ENCODE peak calls at places on chromosomes 1 and 21, in eight cellular contexts. R is GF-D8; U is kidney glomerular epithelial cell; B is brain microvascular endothelial cell; C is activated CD8-positive, alpha-beta T cell treated with anti-CD3 and anti-CD28 coated beads, Interleukin-2, amount 10 ng/mL, durations not matched to agents 7 days and 5 days; Q is GM10248; D is lung; V is stimulated activated CD4-positive, alpha-beta T cell treated with anti-CD3 and anti-CD28 coated beads, TNF-alpha, amount 100 ng/mL, for 1 hour. P is an unnamed sample.

GRCh38 chr1:1438531-1439381 is 3.3 kb downstream of the VWA1 start:
- DNase-seq in C (no peak), V (no peak), B (no peak), D (no peak), Q (peak; percentile 32), U (no peak), R (no peak), P (no peak)

GRCh38 chr1:21773585-21773984 is 9.4 kb downstream of the USP48 start:
- DNase-seq in Q (no peak), U (no peak), R (no peak), D (no peak), V (no peak), C (peak; percentile 45), B (no peak), P (no peak)

GRCh38 chr1:116769994-116770393 is 15.8 kb downstream of the CD2 start:
- DNase-seq in R (no peak), Q (no peak), U (no peak), B (no peak), V (no peak), C (peak; percentile 33), D (no peak), P (no peak)

GRCh38 chr1:111221633-111222286 is 5.8 kb upstream of the CHI3L2 start:
- DNase-seq in B (no peak), V (no peak), U (no peak), C (peak; percentile 81), D (no peak), Q (peak; percentile 69), R (peak; percentile 62), P (peak; percentile 75)

GRCh38 chr1:243946946-243947345 is 96.9 kb upstream of the AKT3 start:
- DNase-seq in Q (peak; percentile 28), U (no peak), B (no peak), D (no peak), V (peak; percentile 8), C (peak; percentile 40), R (no peak), P (peak; percentile 23)

GRCh38 chr1:180282401-180282800 is 52.3 kb downstream of the LHX4 start:
- DNase-seq in V (no peak), D (no peak), Q (no peak), U (no peak), B (no peak), R (no peak), C (no peak), P (no peak)

GRCh38 chr1:223216482-223217205 is 73.6 kb upstream of the TLR5 start:
- DNase-seq in V (no peak), C (no peak), U (no peak), R (no peak), D (no peak), Q (no peak), B (no peak), P (no peak)

GRCh38 chr1:61085191-61086086 is 3.1 kb downstream of the NFIA start:
- DNase-seq in Q (no peak), R (no peak), B (no peak), C (no peak), V (no peak), D (no peak), U (no peak), P (no peak)

GRCh38 chr1:151144474-151145157 is 1.8 kb downstream of the SEMA6C start:
- DNase-seq in C (no peak), B (no peak), D (peak; percentile 56), Q (no peak), V (no peak), R (no peak), U (no peak), P (no peak)

GRCh38 chr21:25639922-25640670 is 1.0 kb downstream of the JAM2 start:
- DNase-seq in B (no peak), V (peak; percentile 1), C (no peak), R (no peak), U (no peak), Q (peak; percentile 42), D (no peak), P (no peak)

GRCh38 chr1:100767176-100767876 is 47.8 kb downstream of the VCAM1 start:
- DNase-seq in R (no peak), V (no peak), Q (no peak), B (no peak), D (no peak), U (no peak), C (no peak), P (no peak)

GRCh38 chr1:150479370-150479769 is 7.8 kb upstream of the TARS2 start:
- DNase-seq in Q (no peak), C (no peak), U (no peak), V (no peak), R (no peak), B (no peak), D (no peak), P (no peak)

GRCh38 chr1:62208087-62208486 is 13.4 kb downstream of the L1TD1 start:
- DNase-seq in V (no peak), Q (no peak), R (no peak), U (no peak), B (no peak), D (no peak), C (no peak), P (no peak)

GRCh38 chr1:18886003-18886335 is 16.4 kb downstream of the ALDH4A1 start:
- DNase-seq in D (no peak), B (no peak), V (no peak), R (no peak), U (peak; percentile 37), Q (no peak), C (no peak), P (no peak)